ENCODE peak calls at places on chromosome 21, in six cellular contexts. One of them, this sample, is unnamed.

GRCh38 chr21:35223480-35224156 is 174.5 kb upstream of the RUNX1 start:
- DNase-seq in GM04503: no peak
- DNase-seq in stimulated activated CD8-positive, alpha-beta memory T cell treated with anti-CD3 and anti-CD28 coated beads, Interleukin-2, amount 100 ng/mL, for 48 hours: no peak
- DNase-seq in iris pigment epithelial cell: no peak
- DNase-seq in fibroblast of gingiva: no peak
- DNase-seq in activated CD8-positive, alpha-beta memory T cell treated with anti-CD3 and anti-CD28 coated beads, Interleukin-2, amount 50 U/mL, for 48 hours: no peak
- DNase-seq in this sample: no peak

GRCh38 chr21:37877171-37877570 is 39.1 kb downstream of the KCNJ6 start:
- DNase-seq in stimulated activated CD8-positive, alpha-beta memory T cell treated with anti-CD3 and anti-CD28 coated beads, Interleukin-2, amount 100 ng/mL, for 48 hours: no peak
- DNase-seq in activated CD8-positive, alpha-beta memory T cell treated with anti-CD3 and anti-CD28 coated beads, Interleukin-2, amount 50 U/mL, for 48 hours: no peak
- DNase-seq in iris pigment epithelial cell: peak
- DNase-seq in GM04503: no peak
- DNase-seq in fibroblast of gingiva: no peak
- DNase-seq in this sample: no peak

GRCh38 chr21:27250386-27250785 is 283.5 kb upstream of the ADAMTS5 start:
- DNase-seq in activated CD8-positive, alpha-beta memory T cell treated with anti-CD3 and anti-CD28 coated beads, Interleukin-2, amount 50 U/mL, for 48 hours: no peak
- DNase-seq in fibroblast of gingiva: no peak
- DNase-seq in stimulated activated CD8-positive, alpha-beta memory T cell treated with anti-CD3 and anti-CD28 coated beads, Interleukin-2, amount 100 ng/mL, for 48 hours: no peak
- DNase-seq in GM04503: no peak
- DNase-seq in iris pigment epithelial cell: no peak
- DNase-seq in this sample: no peak

GRCh38 chr21:43703068-43703880 is 15.7 kb upstream of the PDXK start:
- DNase-seq in fibroblast of gingiva: peak
- DNase-seq in iris pigment epithelial cell: peak
- DNase-seq in GM04503: peak
- DNase-seq in stimulated activated CD8-positive, alpha-beta memory T cell treated with anti-CD3 and anti-CD28 coated beads, Interleukin-2, amount 100 ng/mL, for 48 hours: no peak
- DNase-seq in activated CD8-positive, alpha-beta memory T cell treated with anti-CD3 and anti-CD28 coated beads, Interleukin-2, amount 50 U/mL, for 48 hours: no peak
- DNase-seq in this sample: no peak

GRCh38 chr21:45551316-45551715 is 9.1 kb upstream of the SLC19A1 start:
- DNase-seq in iris pigment epithelial cell: peak
- DNase-seq in fibroblast of gingiva: peak
- DNase-seq in stimulated activated CD8-positive, alpha-beta memory T cell treated with anti-CD3 and anti-CD28 coated beads, Interleukin-2, amount 100 ng/mL, for 48 hours: no peak
- DNase-seq in activated CD8-positive, alpha-beta memory T cell treated with anti-CD3 and anti-CD28 coated beads, Interleukin-2, amount 50 U/mL, for 48 hours: no peak
- DNase-seq in GM04503: peak
- DNase-seq in this sample: peak

GRCh38 chr21:37204580-37204979 is 62.6 kb downstream of the VPS26C start:
- DNase-seq in fibroblast of gingiva: no peak
- DNase-seq in stimulated activated CD8-positive, alpha-beta memory T cell treated with anti-CD3 and anti-CD28 coated beads, Interleukin-2, amount 100 ng/mL, for 48 hours: no peak
- DNase-seq in activated CD8-positive, alpha-beta memory T cell treated with anti-CD3 and anti-CD28 coated beads, Interleukin-2, amount 50 U/mL, for 48 hours: no peak
- DNase-seq in GM04503: no peak
- DNase-seq in iris pigment epithelial cell: peak
- DNase-seq in this sample: no peak

GRCh38 chr21:24290151-24290833 is 1317.0 kb downstream of the MRPL39 start:
- DNase-seq in stimulated activated CD8-positive, alpha-beta memory T cell treated with anti-CD3 and anti-CD28 coated beads, Interleukin-2, amount 100 ng/mL, for 48 hours: no peak
- DNase-seq in iris pigment epithelial cell: no peak
- DNase-seq in activated CD8-positive, alpha-beta memory T cell treated with anti-CD3 and anti-CD28 coated beads, Interleukin-2, amount 50 U/mL, for 48 hours: no peak
- DNase-seq in GM04503: no peak
- DNase-seq in fibroblast of gingiva: no peak
- DNase-seq in this sample: peak

GRCh38 chr21:28439852-28440251 is 552.8 kb downstream of the LTN1 start:
- DNase-seq in iris pigment epithelial cell: peak
- DNase-seq in fibroblast of gingiva: peak
- DNase-seq in stimulated activated CD8-positive, alpha-beta memory T cell treated with anti-CD3 and anti-CD28 coated beads, Interleukin-2, amount 100 ng/mL, for 48 hours: no peak
- DNase-seq in activated CD8-positive, alpha-beta memory T cell treated with anti-CD3 and anti-CD28 coated beads, Interleukin-2, amount 50 U/mL, for 48 hours: no peak
- DNase-seq in GM04503: no peak
- DNase-seq in this sample: no peak

GRCh38 chr21:34579411-34579810 is 35.5 kb downstream of the RCAN1 start:
- DNase-seq in fibroblast of gingiva: peak
- DNase-seq in GM04503: no peak
- DNase-seq in activated CD8-positive, alpha-beta memory T cell treated with anti-CD3 and anti-CD28 coated beads, Interleukin-2, amount 50 U/mL, for 48 hours: no peak
- DNase-seq in stimulated activated CD8-positive, alpha-beta memory T cell treated with anti-CD3 and anti-CD28 coated beads, Interleukin-2, amount 100 ng/mL, for 48 hours: no peak
- DNase-seq in iris pigment epithelial cell: peak
- DNase-seq in this sample: no peak

This sample was measured in central memory CD4-positive, alpha-beta T cell.